ENCODE peak calls at places on chromosomes 7 and 10, in ten cellular contexts. D is small intestine; T is ureter; E is KBM-7; N is Right ventricle myocardium superior; V is fibroblast of lung; B is HTR-8/SVneo; U is memory B cell; F is midbrain; X is stimulated activated CD8-positive, alpha-beta memory T cell treated with anti-CD3 and anti-CD28 coated beads, Interleukin-4, amount 100 ng/mL, for 24 hours. Q is an unnamed sample.
A peak's percentile ranks its signal among the peaks of the same experiment; 100 is the strongest.

GRCh38 chr10:43138757-43139241 is 554 bp downstream of the CSGALNACT2 start:
- DNase-seq in D (peak; percentile 38), T (peak; percentile 45), E (peak; percentile 47), N (no peak), V (peak; percentile 29), B (peak; percentile 48), U (no peak), F (peak; percentile 60), X (peak; percentile 24), Q (no peak)

GRCh38 chr10:83539528-83540308 is 599.6 kb upstream of the GHITM start:
- DNase-seq in D (no peak), T (peak; percentile 46), E (no peak), N (peak; percentile 85), V (no peak), B (no peak), U (no peak), F (no peak), X (no peak), Q (no peak)

GRCh38 chr7:27159278-27160146 is 3.0 kb upstream of the HOXA7 start:
- DNase-seq in D (no peak), T (peak; percentile 37), E (peak; percentile 65), N (peak; percentile 33), V (no peak), B (no peak), U (no peak), F (no peak), X (no peak), Q (no peak)

GRCh38 chr7:71770269-71770907 is 638.4 kb downstream of the GALNT17 start:
- DNase-seq in D (no peak), T (peak; percentile 30), E (no peak), N (no peak), V (no peak), B (no peak), U (no peak), F (no peak), X (no peak), Q (no peak)

GRCh38 chr10:58516118-58516517 is 3.4 kb downstream of the BICC1 start:
- DNase-seq in D (no peak), T (no peak), E (no peak), N (no peak), V (no peak), B (no peak), U (no peak), F (no peak), X (no peak), Q (no peak)

GRCh38 chr7:1978656-1979590 is 253.8 kb downstream of the MAD1L1 start:
- DNase-seq in D (no peak), T (no peak), E (no peak), N (no peak), V (no peak), B (no peak), U (no peak), F (no peak), X (no peak), Q (no peak)

GRCh38 chr10:30857803-30858202 is 173.9 kb downstream of the ZNF438 start:
- DNase-seq in D (peak; percentile 1), T (peak; percentile 66), E (no peak), N (peak; percentile 85), V (peak; percentile 93), B (no peak), U (no peak), F (peak; percentile 5), X (no peak), Q (peak; percentile 61)

GRCh38 chr10:34716958-34717357 is 98.1 kb downstream of the PARD3 start:
- DNase-seq in D (peak; percentile 28), T (no peak), E (peak; percentile 88), N (no peak), V (no peak), B (no peak), U (no peak), F (no peak), X (no peak), Q (no peak)

GRCh38 chr10:50431791-50432190 is 180.5 kb upstream of the ASAH2 start:
- DNase-seq in D (no peak), T (no peak), E (no peak), N (no peak), V (peak; percentile 20), B (no peak), U (no peak), F (no peak), X (no peak), Q (no peak)

GRCh38 chr10:79058899-79059771 is 9.6 kb upstream of the ZMIZ1 start:
- DNase-seq in D (peak; percentile 95), T (no peak), E (no peak), N (no peak), V (no peak), B (no peak), U (no peak), F (no peak), X (no peak), Q (no peak)

GRCh38 chr10:120494313-120494710 is 37.3 kb downstream of the PLPP4 start:
- DNase-seq in D (no peak), T (no peak), E (no peak), N (no peak), V (no peak), B (no peak), U (no peak), F (no peak), X (no peak), Q (no peak)

GRCh38 chr7:130263130-130263529 is 3.5 kb upstream of the CPA2 start:
- DNase-seq in D (no peak), T (no peak), E (peak; percentile 52), N (no peak), V (no peak), B (no peak), U (no peak), F (no peak), X (no peak), Q (no peak)

GRCh38 chr10:97821308-97822038 is 28.2 kb upstream of the GOLGA7B start:
- DNase-seq in D (no peak), T (no peak), E (no peak), N (no peak), V (no peak), B (no peak), U (no peak), F (no peak), X (no peak), Q (no peak)

GRCh38 chr10:48501806-48502771 is 102.8 kb downstream of the ARHGAP22 start:
- DNase-seq in D (no peak), T (no peak), E (no peak), N (no peak), V (peak; percentile 30), B (no peak), U (no peak), F (no peak), X (no peak), Q (no peak)

GRCh38 chr7:90246184-90246583 is 1.2 kb downstream of the CFAP69 start:
- DNase-seq in D (peak; percentile 36), T (no peak), E (no peak), N (no peak), V (peak; percentile 61), B (no peak), U (no peak), F (no peak), X (no peak), Q (no peak)

GRCh38 chr7:55026086-55026790 is 7.4 kb downstream of the EGFR start:
- DNase-seq in D (no peak), T (no peak), E (no peak), N (no peak), V (no peak), B (no peak), U (no peak), F (no peak), X (no peak), Q (no peak)

GRCh38 chr7:108384721-108385483 is 71.3 kb downstream of the NRCAM start:
- DNase-seq in D (no peak), T (no peak), E (peak; percentile 12), N (no peak), V (no peak), B (no peak), U (no peak), F (no peak), X (no peak), Q (no peak)

GRCh38 chr7:121204537-121204936 is 124.3 kb upstream of the WNT16 start:
- DNase-seq in D (no peak), T (no peak), E (no peak), N (no peak), V (peak; percentile 40), B (no peak), U (no peak), F (no peak), X (no peak), Q (no peak)

GRCh38 chr10:86020139-86020538 is 346.5 kb downstream of the GRID1 start:
- DNase-seq in D (no peak), T (no peak), E (no peak), N (no peak), V (no peak), B (no peak), U (no peak), F (no peak), X (no peak), Q (no peak)

GRCh38 chr10:74502963-74503608 is 323.3 kb upstream of the KAT6B start:
- DNase-seq in D (no peak), T (no peak), E (peak; percentile 28), N (no peak), V (peak; percentile 85), B (peak; percentile 50), U (no peak), F (no peak), X (no peak), Q (no peak)

GRCh38 chr7:84336303-84336702 is 141.7 kb upstream of the SEMA3A start:
- DNase-seq in D (no peak), T (no peak), E (peak; percentile 62), N (no peak), V (peak; percentile 62), B (no peak), U (no peak), F (no peak), X (no peak), Q (no peak)

GRCh38 chr7:82615527-82615926 is 171.9 kb upstream of the CACNA2D1 start:
- DNase-seq in D (no peak), T (no peak), E (peak; percentile 98), N (no peak), V (no peak), B (no peak), U (no peak), F (no peak), X (no peak), Q (peak; percentile 26)

GRCh38 chr10:57627642-57628178 is 640.0 kb downstream of the IPMK start:
- DNase-seq in D (no peak), T (no peak), E (no peak), N (no peak), V (no peak), B (no peak), U (no peak), F (no peak), X (no peak), Q (no peak)

GRCh38 chr7:36719233-36719632 is 5.1 kb downstream of the AOAH start:
- DNase-seq in D (peak; percentile 21), T (no peak), E (no peak), N (no peak), V (no peak), B (no peak), U (no peak), F (no peak), X (no peak), Q (no peak)

GRCh38 chr7:158365332-158365731 is 222.3 kb downstream of the PTPRN2 start:
- DNase-seq in D (no peak), T (no peak), E (no peak), N (no peak), V (no peak), B (no peak), U (no peak), F (no peak), X (no peak), Q (no peak)

GRCh38 chr10:3067045-3067858 is at the start of gene PFKP:
- DNase-seq in D (peak; percentile 28), T (peak; percentile 60), E (peak; percentile 27), N (peak; percentile 58), V (no peak), B (peak; percentile 51), U (peak; percentile 45), F (peak; percentile 13), X (peak; percentile 57), Q (no peak)

GRCh38 chr7:24755541-24756416 is 1.5 kb downstream of the GSDME start:
- DNase-seq in D (no peak), T (peak; percentile 39), E (peak; percentile 57), N (no peak), V (peak; percentile 58), B (peak; percentile 47), U (peak; percentile 26), F (no peak), X (no peak), Q (peak; percentile 52)

GRCh38 chr10:72353963-72354355 is 760 bp downstream of the DNAJB12 start:
- DNase-seq in D (no peak), T (no peak), E (no peak), N (peak; percentile 63), V (no peak), B (no peak), U (no peak), F (no peak), X (no peak), Q (no peak)

Q was measured in HL-60.